ENCODE peak calls at places on chromosomes 6 and 20, in nine cellular contexts. One of them, this sample, is unnamed.
A peak's percentile ranks its signal among the peaks of the same experiment; 100 is the strongest.

GRCh38 chr20:1166963-1167720 is 17.6 kb downstream of the TMEM74B start:
- DNase-seq in transverse colon: no peak
- DNase-seq in BJ: no peak
- DNase-seq in cerebellar cortex: no peak
- DNase-seq in hypothalamus: no peak
- DNase-seq in activated CD4-positive, alpha-beta T cell treated with anti-CD3 and anti-CD28 coated beads, Interleukin-2, amount 50 U/mL, for 48 hours: no peak
- DNase-seq in natural killer cell: no peak
- DNase-seq in AG10803: peak; percentile 37
- DNase-seq in Calu3: no peak
- DNase-seq in this sample: no peak

GRCh38 chr20:10622657-10623418 is 51.0 kb downstream of the JAG1 start:
- DNase-seq in transverse colon: no peak
- DNase-seq in BJ: no peak
- DNase-seq in cerebellar cortex: no peak
- DNase-seq in hypothalamus: no peak
- DNase-seq in activated CD4-positive, alpha-beta T cell treated with anti-CD3 and anti-CD28 coated beads, Interleukin-2, amount 50 U/mL, for 48 hours: no peak
- DNase-seq in natural killer cell: no peak
- DNase-seq in AG10803: peak; percentile 73
- DNase-seq in Calu3: no peak
- DNase-seq in this sample: peak; percentile 74

GRCh38 chr6:168371185-168371584 is 51.6 kb upstream of the DACT2 start:
- DNase-seq in transverse colon: no peak
- DNase-seq in BJ: no peak
- DNase-seq in cerebellar cortex: no peak
- DNase-seq in hypothalamus: no peak
- DNase-seq in activated CD4-positive, alpha-beta T cell treated with anti-CD3 and anti-CD28 coated beads, Interleukin-2, amount 50 U/mL, for 48 hours: no peak
- DNase-seq in natural killer cell: no peak
- DNase-seq in AG10803: no peak
- DNase-seq in Calu3: no peak
- DNase-seq in this sample: no peak

GRCh38 chr6:122248844-122249243 is 150.6 kb upstream of the HSF2 start:
- DNase-seq in transverse colon: no peak
- DNase-seq in BJ: no peak
- DNase-seq in cerebellar cortex: no peak
- DNase-seq in hypothalamus: no peak
- DNase-seq in activated CD4-positive, alpha-beta T cell treated with anti-CD3 and anti-CD28 coated beads, Interleukin-2, amount 50 U/mL, for 48 hours: no peak
- DNase-seq in natural killer cell: no peak
- DNase-seq in AG10803: no peak
- DNase-seq in Calu3: no peak
- DNase-seq in this sample: no peak

GRCh38 chr20:20214757-20215275 is 153.1 kb upstream of the INSM1 start:
- DNase-seq in transverse colon: no peak
- DNase-seq in BJ: no peak
- DNase-seq in cerebellar cortex: peak; percentile 83
- DNase-seq in hypothalamus: no peak
- DNase-seq in activated CD4-positive, alpha-beta T cell treated with anti-CD3 and anti-CD28 coated beads, Interleukin-2, amount 50 U/mL, for 48 hours: no peak
- DNase-seq in natural killer cell: no peak
- DNase-seq in AG10803: no peak
- DNase-seq in Calu3: no peak
- DNase-seq in this sample: no peak

GRCh38 chr6:70108230-70108629 is 194.7 kb downstream of the COL9A1 start:
- DNase-seq in transverse colon: no peak
- DNase-seq in BJ: no peak
- DNase-seq in cerebellar cortex: peak; percentile 78
- DNase-seq in hypothalamus: no peak
- DNase-seq in activated CD4-positive, alpha-beta T cell treated with anti-CD3 and anti-CD28 coated beads, Interleukin-2, amount 50 U/mL, for 48 hours: no peak
- DNase-seq in natural killer cell: no peak
- DNase-seq in AG10803: peak; percentile 35
- DNase-seq in Calu3: peak; percentile 46
- DNase-seq in this sample: peak; percentile 45

GRCh38 chr6:157985378-157986155 is 3.9 kb downstream of the SYNJ2 start:
- DNase-seq in transverse colon: no peak
- DNase-seq in BJ: no peak
- DNase-seq in cerebellar cortex: no peak
- DNase-seq in hypothalamus: no peak
- DNase-seq in activated CD4-positive, alpha-beta T cell treated with anti-CD3 and anti-CD28 coated beads, Interleukin-2, amount 50 U/mL, for 48 hours: no peak
- DNase-seq in natural killer cell: no peak
- DNase-seq in AG10803: no peak
- DNase-seq in Calu3: no peak
- DNase-seq in this sample: no peak

GRCh38 chr6:85078071-85078470 is 313.7 kb upstream of the TBX18 start:
- DNase-seq in transverse colon: no peak
- DNase-seq in BJ: peak; percentile 62
- DNase-seq in cerebellar cortex: no peak
- DNase-seq in hypothalamus: no peak
- DNase-seq in activated CD4-positive, alpha-beta T cell treated with anti-CD3 and anti-CD28 coated beads, Interleukin-2, amount 50 U/mL, for 48 hours: no peak
- DNase-seq in natural killer cell: no peak
- DNase-seq in AG10803: peak; percentile 88
- DNase-seq in Calu3: peak; percentile 13
- DNase-seq in this sample: peak; percentile 82

GRCh38 chr20:5191829-5192569 is 65.2 kb downstream of the CDS2 start:
- DNase-seq in transverse colon: peak; percentile 31
- DNase-seq in BJ: peak; percentile 28
- DNase-seq in cerebellar cortex: peak; percentile 92
- DNase-seq in hypothalamus: no peak
- DNase-seq in activated CD4-positive, alpha-beta T cell treated with anti-CD3 and anti-CD28 coated beads, Interleukin-2, amount 50 U/mL, for 48 hours: peak; percentile 15
- DNase-seq in natural killer cell: no peak
- DNase-seq in AG10803: peak; percentile 77
- DNase-seq in Calu3: peak; percentile 8
- DNase-seq in this sample: peak; percentile 87

GRCh38 chr20:34337982-34338756 is 24.9 kb upstream of the ITCH start:
- DNase-seq in transverse colon: peak; percentile 37
- DNase-seq in BJ: no peak
- DNase-seq in cerebellar cortex: no peak
- DNase-seq in hypothalamus: no peak
- DNase-seq in activated CD4-positive, alpha-beta T cell treated with anti-CD3 and anti-CD28 coated beads, Interleukin-2, amount 50 U/mL, for 48 hours: no peak
- DNase-seq in natural killer cell: peak; percentile 36
- DNase-seq in AG10803: no peak
- DNase-seq in Calu3: no peak
- DNase-seq in this sample: no peak

GRCh38 chr6:14072084-14072483 is 45.5 kb upstream of the CD83 start:
- DNase-seq in transverse colon: no peak
- DNase-seq in BJ: no peak
- DNase-seq in cerebellar cortex: no peak
- DNase-seq in hypothalamus: no peak
- DNase-seq in activated CD4-positive, alpha-beta T cell treated with anti-CD3 and anti-CD28 coated beads, Interleukin-2, amount 50 U/mL, for 48 hours: no peak
- DNase-seq in natural killer cell: no peak
- DNase-seq in AG10803: peak; percentile 23
- DNase-seq in Calu3: no peak
- DNase-seq in this sample: peak; percentile 53

GRCh38 chr6:35675871-35676459 is 12.8 kb downstream of the FKBP5 start:
- DNase-seq in transverse colon: no peak
- DNase-seq in BJ: no peak
- DNase-seq in cerebellar cortex: no peak
- DNase-seq in hypothalamus: no peak
- DNase-seq in activated CD4-positive, alpha-beta T cell treated with anti-CD3 and anti-CD28 coated beads, Interleukin-2, amount 50 U/mL, for 48 hours: no peak
- DNase-seq in natural killer cell: no peak
- DNase-seq in AG10803: no peak
- DNase-seq in Calu3: no peak
- DNase-seq in this sample: no peak

GRCh38 chr6:17585766-17586502 is 14.2 kb upstream of the FAM8A1 start:
- DNase-seq in transverse colon: no peak
- DNase-seq in BJ: no peak
- DNase-seq in cerebellar cortex: no peak
- DNase-seq in hypothalamus: no peak
- DNase-seq in activated CD4-positive, alpha-beta T cell treated with anti-CD3 and anti-CD28 coated beads, Interleukin-2, amount 50 U/mL, for 48 hours: no peak
- DNase-seq in natural killer cell: no peak
- DNase-seq in AG10803: no peak
- DNase-seq in Calu3: peak; percentile 58
- DNase-seq in this sample: no peak

GRCh38 chr6:8389034-8389818 is 46.1 kb downstream of the SLC35B3 start:
- DNase-seq in transverse colon: peak; percentile 18
- DNase-seq in BJ: no peak
- DNase-seq in cerebellar cortex: no peak
- DNase-seq in hypothalamus: no peak
- DNase-seq in activated CD4-positive, alpha-beta T cell treated with anti-CD3 and anti-CD28 coated beads, Interleukin-2, amount 50 U/mL, for 48 hours: no peak
- DNase-seq in natural killer cell: no peak
- DNase-seq in AG10803: no peak
- DNase-seq in Calu3: no peak
- DNase-seq in this sample: no peak

GRCh38 chr20:50624351-50625016 is 66.9 kb downstream of the RIPOR3 start:
- DNase-seq in transverse colon: no peak
- DNase-seq in BJ: no peak
- DNase-seq in cerebellar cortex: peak; percentile 17
- DNase-seq in hypothalamus: no peak
- DNase-seq in activated CD4-positive, alpha-beta T cell treated with anti-CD3 and anti-CD28 coated beads, Interleukin-2, amount 50 U/mL, for 48 hours: no peak
- DNase-seq in natural killer cell: no peak
- DNase-seq in AG10803: no peak
- DNase-seq in Calu3: peak; percentile 92
- DNase-seq in this sample: no peak

GRCh38 chr20:51220293-51220706 is 197.4 kb upstream of the KCNG1 start:
- DNase-seq in transverse colon: peak; percentile 51
- DNase-seq in BJ: no peak
- DNase-seq in cerebellar cortex: no peak
- DNase-seq in hypothalamus: no peak
- DNase-seq in activated CD4-positive, alpha-beta T cell treated with anti-CD3 and anti-CD28 coated beads, Interleukin-2, amount 50 U/mL, for 48 hours: peak; percentile 67
- DNase-seq in natural killer cell: peak; percentile 55
- DNase-seq in AG10803: no peak
- DNase-seq in Calu3: peak; percentile 78
- DNase-seq in this sample: peak; percentile 67

GRCh38 chr6:161536141-161536735 is 262.4 kb upstream of the AGPAT4 start:
- DNase-seq in transverse colon: no peak
- DNase-seq in BJ: no peak
- DNase-seq in cerebellar cortex: no peak
- DNase-seq in hypothalamus: no peak
- DNase-seq in activated CD4-positive, alpha-beta T cell treated with anti-CD3 and anti-CD28 coated beads, Interleukin-2, amount 50 U/mL, for 48 hours: no peak
- DNase-seq in natural killer cell: no peak
- DNase-seq in AG10803: no peak
- DNase-seq in Calu3: no peak
- DNase-seq in this sample: no peak